ENCODE peak calls at places on chromosomes 4 and X, in ten cellular contexts. One of them, this sample, is unnamed.

GRCh38 chrX:118718737-118719136 is 8.7 kb upstream of the IL13RA1 start:
- DNase-seq in psoas muscle: no peak
- DNase-seq in progenitor cell of endocrine pancreas: no peak
- DNase-seq in activated gamma-delta T cell treated with Interleukin-2 at 50 U/mL for 16 hours: no peak
- DNase-seq in frontal cortex: no peak
- DNase-seq in CD4-positive, alpha-beta T cell: no peak
- DNase-seq in activated CD8-positive, alpha-beta memory T cell treated with anti-CD3 and anti-CD28 coated beads for 1 hour: no peak
- DNase-seq in type B pancreatic cell: no peak
- DNase-seq in KBM-7: peak
- DNase-seq in NCI-H1092: no peak
- DNase-seq in this sample: no peak

GRCh38 chr4:66574145-66574978 is 904.1 kb upstream of the EPHA5 start:
- DNase-seq in psoas muscle: no peak
- DNase-seq in progenitor cell of endocrine pancreas: no peak
- DNase-seq in activated gamma-delta T cell treated with Interleukin-2 at 50 U/mL for 16 hours: no peak
- DNase-seq in frontal cortex: no peak
- DNase-seq in CD4-positive, alpha-beta T cell: no peak
- DNase-seq in activated CD8-positive, alpha-beta memory T cell treated with anti-CD3 and anti-CD28 coated beads for 1 hour: no peak
- DNase-seq in type B pancreatic cell: no peak
- DNase-seq in KBM-7: no peak
- DNase-seq in NCI-H1092: no peak
- DNase-seq in this sample: no peak

GRCh38 chr4:103478729-103479128 is 241.1 kb downstream of the TACR3 start:
- DNase-seq in psoas muscle: no peak
- DNase-seq in progenitor cell of endocrine pancreas: no peak
- DNase-seq in activated gamma-delta T cell treated with Interleukin-2 at 50 U/mL for 16 hours: no peak
- DNase-seq in frontal cortex: no peak
- DNase-seq in CD4-positive, alpha-beta T cell: no peak
- DNase-seq in activated CD8-positive, alpha-beta memory T cell treated with anti-CD3 and anti-CD28 coated beads for 1 hour: no peak
- DNase-seq in type B pancreatic cell: no peak
- DNase-seq in KBM-7: no peak
- DNase-seq in NCI-H1092: no peak
- DNase-seq in this sample: no peak

GRCh38 chrX:15277594-15277993 is 7.7 kb upstream of the ASB9 start:
- DNase-seq in psoas muscle: no peak
- DNase-seq in progenitor cell of endocrine pancreas: no peak
- DNase-seq in activated gamma-delta T cell treated with Interleukin-2 at 50 U/mL for 16 hours: no peak
- DNase-seq in frontal cortex: no peak
- DNase-seq in CD4-positive, alpha-beta T cell: no peak
- DNase-seq in activated CD8-positive, alpha-beta memory T cell treated with anti-CD3 and anti-CD28 coated beads for 1 hour: no peak
- DNase-seq in type B pancreatic cell: no peak
- DNase-seq in KBM-7: no peak
- DNase-seq in NCI-H1092: no peak
- DNase-seq in this sample: no peak

GRCh38 chr4:48681856-48682255 is 98.2 kb downstream of the FRYL start:
- DNase-seq in psoas muscle: no peak
- DNase-seq in progenitor cell of endocrine pancreas: no peak
- DNase-seq in activated gamma-delta T cell treated with Interleukin-2 at 50 U/mL for 16 hours: peak
- DNase-seq in frontal cortex: no peak
- DNase-seq in CD4-positive, alpha-beta T cell: no peak
- DNase-seq in activated CD8-positive, alpha-beta memory T cell treated with anti-CD3 and anti-CD28 coated beads for 1 hour: no peak
- DNase-seq in type B pancreatic cell: no peak
- DNase-seq in KBM-7: peak
- DNase-seq in NCI-H1092: no peak
- DNase-seq in this sample: no peak

GRCh38 chr4:38273369-38273768 is 313.2 kb downstream of the PTTG2 start:
- DNase-seq in psoas muscle: no peak
- DNase-seq in progenitor cell of endocrine pancreas: no peak
- DNase-seq in activated gamma-delta T cell treated with Interleukin-2 at 50 U/mL for 16 hours: no peak
- DNase-seq in frontal cortex: no peak
- DNase-seq in CD4-positive, alpha-beta T cell: no peak
- DNase-seq in activated CD8-positive, alpha-beta memory T cell treated with anti-CD3 and anti-CD28 coated beads for 1 hour: no peak
- DNase-seq in type B pancreatic cell: no peak
- DNase-seq in KBM-7: no peak
- DNase-seq in NCI-H1092: no peak
- DNase-seq in this sample: no peak

GRCh38 chr4:77960367-77960766 is 96.8 kb upstream of the FRAS1 start:
- DNase-seq in psoas muscle: no peak
- DNase-seq in progenitor cell of endocrine pancreas: no peak
- DNase-seq in activated gamma-delta T cell treated with Interleukin-2 at 50 U/mL for 16 hours: no peak
- DNase-seq in frontal cortex: no peak
- DNase-seq in CD4-positive, alpha-beta T cell: no peak
- DNase-seq in activated CD8-positive, alpha-beta memory T cell treated with anti-CD3 and anti-CD28 coated beads for 1 hour: no peak
- DNase-seq in type B pancreatic cell: no peak
- DNase-seq in KBM-7: no peak
- DNase-seq in NCI-H1092: no peak
- DNase-seq in this sample: no peak

GRCh38 chr4:119729815-119730643 is 101.4 kb upstream of the PDE5A start:
- DNase-seq in psoas muscle: no peak
- DNase-seq in progenitor cell of endocrine pancreas: no peak
- DNase-seq in activated gamma-delta T cell treated with Interleukin-2 at 50 U/mL for 16 hours: no peak
- DNase-seq in frontal cortex: no peak
- DNase-seq in CD4-positive, alpha-beta T cell: no peak
- DNase-seq in activated CD8-positive, alpha-beta memory T cell treated with anti-CD3 and anti-CD28 coated beads for 1 hour: no peak
- DNase-seq in type B pancreatic cell: no peak
- DNase-seq in KBM-7: no peak
- DNase-seq in NCI-H1092: no peak
- DNase-seq in this sample: no peak

GRCh38 chr4:47032405-47033106 is 1.2 kb downstream of the GABRB1 start:
- DNase-seq in psoas muscle: no peak
- DNase-seq in progenitor cell of endocrine pancreas: peak
- DNase-seq in activated gamma-delta T cell treated with Interleukin-2 at 50 U/mL for 16 hours: peak
- DNase-seq in frontal cortex: peak
- DNase-seq in CD4-positive, alpha-beta T cell: no peak
- DNase-seq in activated CD8-positive, alpha-beta memory T cell treated with anti-CD3 and anti-CD28 coated beads for 1 hour: no peak
- DNase-seq in type B pancreatic cell: peak
- DNase-seq in KBM-7: peak
- DNase-seq in NCI-H1092: peak
- DNase-seq in this sample: no peak

GRCh38 chrX:39427492-39428289 is 626.4 kb downstream of the MID1IP1 start:
- DNase-seq in psoas muscle: no peak
- DNase-seq in progenitor cell of endocrine pancreas: no peak
- DNase-seq in activated gamma-delta T cell treated with Interleukin-2 at 50 U/mL for 16 hours: no peak
- DNase-seq in frontal cortex: no peak
- DNase-seq in CD4-positive, alpha-beta T cell: no peak
- DNase-seq in activated CD8-positive, alpha-beta memory T cell treated with anti-CD3 and anti-CD28 coated beads for 1 hour: no peak
- DNase-seq in type B pancreatic cell: no peak
- DNase-seq in KBM-7: no peak
- DNase-seq in NCI-H1092: no peak
- DNase-seq in this sample: no peak

GRCh38 chr4:185343726-185344581 is 51.8 kb downstream of the LRP2BP start:
- DNase-seq in psoas muscle: no peak
- DNase-seq in progenitor cell of endocrine pancreas: no peak
- DNase-seq in activated gamma-delta T cell treated with Interleukin-2 at 50 U/mL for 16 hours: no peak
- DNase-seq in frontal cortex: no peak
- DNase-seq in CD4-positive, alpha-beta T cell: no peak
- DNase-seq in activated CD8-positive, alpha-beta memory T cell treated with anti-CD3 and anti-CD28 coated beads for 1 hour: no peak
- DNase-seq in type B pancreatic cell: no peak
- DNase-seq in KBM-7: peak
- DNase-seq in NCI-H1092: no peak
- DNase-seq in this sample: no peak

GRCh38 chr4:88630756-88631155 is 38.5 kb downstream of the HERC3 start:
- DNase-seq in psoas muscle: no peak
- DNase-seq in progenitor cell of endocrine pancreas: no peak
- DNase-seq in activated gamma-delta T cell treated with Interleukin-2 at 50 U/mL for 16 hours: no peak
- DNase-seq in frontal cortex: no peak
- DNase-seq in CD4-positive, alpha-beta T cell: no peak
- DNase-seq in activated CD8-positive, alpha-beta memory T cell treated with anti-CD3 and anti-CD28 coated beads for 1 hour: no peak
- DNase-seq in type B pancreatic cell: no peak
- DNase-seq in KBM-7: no peak
- DNase-seq in NCI-H1092: no peak
- DNase-seq in this sample: no peak

GRCh38 chrX:106168107-106168506 is at the start of gene PWWP3B:
- DNase-seq in psoas muscle: peak
- DNase-seq in progenitor cell of endocrine pancreas: no peak
- DNase-seq in activated gamma-delta T cell treated with Interleukin-2 at 50 U/mL for 16 hours: no peak
- DNase-seq in frontal cortex: no peak
- DNase-seq in CD4-positive, alpha-beta T cell: no peak
- DNase-seq in activated CD8-positive, alpha-beta memory T cell treated with anti-CD3 and anti-CD28 coated beads for 1 hour: no peak
- DNase-seq in type B pancreatic cell: no peak
- DNase-seq in KBM-7: peak
- DNase-seq in NCI-H1092: no peak
- DNase-seq in this sample: no peak

GRCh38 chrX:17046478-17047097 is 100.1 kb downstream of the REPS2 start:
- DNase-seq in psoas muscle: no peak
- DNase-seq in progenitor cell of endocrine pancreas: peak
- DNase-seq in activated gamma-delta T cell treated with Interleukin-2 at 50 U/mL for 16 hours: peak
- DNase-seq in frontal cortex: peak
- DNase-seq in CD4-positive, alpha-beta T cell: peak
- DNase-seq in activated CD8-positive, alpha-beta memory T cell treated with anti-CD3 and anti-CD28 coated beads for 1 hour: no peak
- DNase-seq in type B pancreatic cell: no peak
- DNase-seq in KBM-7: peak
- DNase-seq in NCI-H1092: peak
- DNase-seq in this sample: no peak

GRCh38 chr4:142850478-142850877 is 4.4 kb upstream of the INPP4B start:
- DNase-seq in psoas muscle: no peak
- DNase-seq in progenitor cell of endocrine pancreas: no peak
- DNase-seq in activated gamma-delta T cell treated with Interleukin-2 at 50 U/mL for 16 hours: no peak
- DNase-seq in frontal cortex: no peak
- DNase-seq in CD4-positive, alpha-beta T cell: no peak
- DNase-seq in activated CD8-positive, alpha-beta memory T cell treated with anti-CD3 and anti-CD28 coated beads for 1 hour: no peak
- DNase-seq in type B pancreatic cell: no peak
- DNase-seq in KBM-7: no peak
- DNase-seq in NCI-H1092: no peak
- DNase-seq in this sample: no peak

GRCh38 chrX:155632424-155633100 is 19.8 kb upstream of the TMLHE start:
- DNase-seq in psoas muscle: no peak
- DNase-seq in progenitor cell of endocrine pancreas: no peak
- DNase-seq in activated gamma-delta T cell treated with Interleukin-2 at 50 U/mL for 16 hours: no peak
- DNase-seq in frontal cortex: no peak
- DNase-seq in CD4-positive, alpha-beta T cell: no peak
- DNase-seq in activated CD8-positive, alpha-beta memory T cell treated with anti-CD3 and anti-CD28 coated beads for 1 hour: no peak
- DNase-seq in type B pancreatic cell: no peak
- DNase-seq in KBM-7: peak
- DNase-seq in NCI-H1092: no peak
- DNase-seq in this sample: no peak

GRCh38 chrX:48025561-48025960 is 18.8 kb downstream of the SPACA5 start:
- DNase-seq in psoas muscle: no peak
- DNase-seq in progenitor cell of endocrine pancreas: no peak
- DNase-seq in activated gamma-delta T cell treated with Interleukin-2 at 50 U/mL for 16 hours: peak
- DNase-seq in frontal cortex: no peak
- DNase-seq in CD4-positive, alpha-beta T cell: peak
- DNase-seq in activated CD8-positive, alpha-beta memory T cell treated with anti-CD3 and anti-CD28 coated beads for 1 hour: no peak
- DNase-seq in type B pancreatic cell: no peak
- DNase-seq in KBM-7: peak
- DNase-seq in NCI-H1092: peak
- DNase-seq in this sample: no peak

GRCh38 chr4:84673475-84674230 is 90.7 kb downstream of the CDS1 start:
- DNase-seq in psoas muscle: no peak
- DNase-seq in progenitor cell of endocrine pancreas: no peak
- DNase-seq in activated gamma-delta T cell treated with Interleukin-2 at 50 U/mL for 16 hours: no peak
- DNase-seq in frontal cortex: no peak
- DNase-seq in CD4-positive, alpha-beta T cell: no peak
- DNase-seq in activated CD8-positive, alpha-beta memory T cell treated with anti-CD3 and anti-CD28 coated beads for 1 hour: no peak
- DNase-seq in type B pancreatic cell: no peak
- DNase-seq in KBM-7: no peak
- DNase-seq in NCI-H1092: no peak
- DNase-seq in this sample: no peak

GRCh38 chr4:31237242-31237641 is 517.1 kb downstream of the PCDH7 start:
- DNase-seq in psoas muscle: no peak
- DNase-seq in progenitor cell of endocrine pancreas: no peak
- DNase-seq in activated gamma-delta T cell treated with Interleukin-2 at 50 U/mL for 16 hours: no peak
- DNase-seq in frontal cortex: no peak
- DNase-seq in CD4-positive, alpha-beta T cell: no peak
- DNase-seq in activated CD8-positive, alpha-beta memory T cell treated with anti-CD3 and anti-CD28 coated beads for 1 hour: no peak
- DNase-seq in type B pancreatic cell: no peak
- DNase-seq in KBM-7: no peak
- DNase-seq in NCI-H1092: no peak
- DNase-seq in this sample: no peak

GRCh38 chr4:140343303-140343702 is 30.1 kb upstream of the SCOC start:
- DNase-seq in psoas muscle: no peak
- DNase-seq in progenitor cell of endocrine pancreas: peak
- DNase-seq in activated gamma-delta T cell treated with Interleukin-2 at 50 U/mL for 16 hours: no peak
- DNase-seq in frontal cortex: no peak
- DNase-seq in CD4-positive, alpha-beta T cell: no peak
- DNase-seq in activated CD8-positive, alpha-beta memory T cell treated with anti-CD3 and anti-CD28 coated beads for 1 hour: no peak
- DNase-seq in type B pancreatic cell: no peak
- DNase-seq in KBM-7: peak
- DNase-seq in NCI-H1092: no peak
- DNase-seq in this sample: no peak

GRCh38 chr4:70829492-70829891 is 10.2 kb downstream of the GRSF1 start:
- DNase-seq in psoas muscle: no peak
- DNase-seq in progenitor cell of endocrine pancreas: no peak
- DNase-seq in activated gamma-delta T cell treated with Interleukin-2 at 50 U/mL for 16 hours: no peak
- DNase-seq in frontal cortex: no peak
- DNase-seq in CD4-positive, alpha-beta T cell: no peak
- DNase-seq in activated CD8-positive, alpha-beta memory T cell treated with anti-CD3 and anti-CD28 coated beads for 1 hour: no peak
- DNase-seq in type B pancreatic cell: no peak
- DNase-seq in KBM-7: no peak
- DNase-seq in NCI-H1092: no peak
- DNase-seq in this sample: no peak

GRCh38 chr4:38025665-38026064 is 65.5 kb downstream of the PTTG2 start:
- DNase-seq in psoas muscle: no peak
- DNase-seq in progenitor cell of endocrine pancreas: no peak
- DNase-seq in activated gamma-delta T cell treated with Interleukin-2 at 50 U/mL for 16 hours: no peak
- DNase-seq in frontal cortex: no peak
- DNase-seq in CD4-positive, alpha-beta T cell: no peak
- DNase-seq in activated CD8-positive, alpha-beta memory T cell treated with anti-CD3 and anti-CD28 coated beads for 1 hour: no peak
- DNase-seq in type B pancreatic cell: no peak
- DNase-seq in KBM-7: no peak
- DNase-seq in NCI-H1092: no peak
- DNase-seq in this sample: no peak

GRCh38 chr4:73683033-73683432 is 57.3 kb upstream of the CXCL8 start:
- DNase-seq in psoas muscle: no peak
- DNase-seq in progenitor cell of endocrine pancreas: no peak
- DNase-seq in activated gamma-delta T cell treated with Interleukin-2 at 50 U/mL for 16 hours: no peak
- DNase-seq in frontal cortex: no peak
- DNase-seq in CD4-positive, alpha-beta T cell: no peak
- DNase-seq in activated CD8-positive, alpha-beta memory T cell treated with anti-CD3 and anti-CD28 coated beads for 1 hour: no peak
- DNase-seq in type B pancreatic cell: no peak
- DNase-seq in KBM-7: no peak
- DNase-seq in NCI-H1092: no peak
- DNase-seq in this sample: no peak

GRCh38 chrX:141669689-141670088 is 28.9 kb downstream of the SPANXD start:
- DNase-seq in psoas muscle: no peak
- DNase-seq in progenitor cell of endocrine pancreas: no peak
- DNase-seq in activated gamma-delta T cell treated with Interleukin-2 at 50 U/mL for 16 hours: no peak
- DNase-seq in frontal cortex: no peak
- DNase-seq in CD4-positive, alpha-beta T cell: no peak
- DNase-seq in activated CD8-positive, alpha-beta memory T cell treated with anti-CD3 and anti-CD28 coated beads for 1 hour: no peak
- DNase-seq in type B pancreatic cell: no peak
- DNase-seq in KBM-7: no peak
- DNase-seq in NCI-H1092: no peak
- DNase-seq in this sample: no peak

GRCh38 chr4:164136181-164136616 is 617.7 kb upstream of the SMIM31 start:
- DNase-seq in psoas muscle: no peak
- DNase-seq in progenitor cell of endocrine pancreas: no peak
- DNase-seq in activated gamma-delta T cell treated with Interleukin-2 at 50 U/mL for 16 hours: no peak
- DNase-seq in frontal cortex: no peak
- DNase-seq in CD4-positive, alpha-beta T cell: no peak
- DNase-seq in activated CD8-positive, alpha-beta memory T cell treated with anti-CD3 and anti-CD28 coated beads for 1 hour: no peak
- DNase-seq in type B pancreatic cell: no peak
- DNase-seq in KBM-7: no peak
- DNase-seq in NCI-H1092: no peak
- DNase-seq in this sample: no peak

GRCh38 chr4:7354937-7355336 is 79.8 kb downstream of the PSAPL1 start:
- DNase-seq in psoas muscle: peak
- DNase-seq in progenitor cell of endocrine pancreas: no peak
- DNase-seq in activated gamma-delta T cell treated with Interleukin-2 at 50 U/mL for 16 hours: no peak
- DNase-seq in frontal cortex: no peak
- DNase-seq in CD4-positive, alpha-beta T cell: no peak
- DNase-seq in activated CD8-positive, alpha-beta memory T cell treated with anti-CD3 and anti-CD28 coated beads for 1 hour: no peak
- DNase-seq in type B pancreatic cell: no peak
- DNase-seq in KBM-7: no peak
- DNase-seq in NCI-H1092: no peak
- DNase-seq in this sample: no peak

This sample was measured in mesenteric fat pad.